ENCODE peak calls at places on chromosomes 2 and 18, in eight cellular contexts. J is activated CD4-positive, alpha-beta T cell treated with anti-CD3 and anti-CD28 coated beads, Interleukin-2, amount 50 U/mL, for 1 hour; M is A172; W is C1 segment of cervical spinal cord; R is ureter; V is NCI-H748 treated with DMSO at 0.1 percent for 48 hours; O is renal cortical epithelial cell; A is WTC11. I is an unnamed sample.

GRCh38 chr18:22169889-22170420 is 566 bp downstream of the GATA6 start:
- DNase-seq in J (no peak), M (peak), W (no peak), R (no peak), V (no peak), O (peak), A (peak), I (peak)

GRCh38 chr2:55010149-55010591 is 40.1 kb downstream of the RTN4 start:
- DNase-seq in J (peak), M (peak), W (no peak), R (peak), V (no peak), O (peak), A (no peak), I (no peak)

GRCh38 chr2:12031871-12032270 is 285.4 kb downstream of the LPIN1 start:
- DNase-seq in J (no peak), M (no peak), W (no peak), R (no peak), V (no peak), O (no peak), A (no peak), I (no peak)

GRCh38 chr2:216181351-216181750 is 72.2 kb downstream of the XRCC5 start:
- DNase-seq in J (no peak), M (peak), W (no peak), R (no peak), V (no peak), O (no peak), A (no peak), I (no peak)

GRCh38 chr2:165953306-165953654 is 296 bp downstream of the TTC21B start:
- DNase-seq in J (no peak), M (no peak), W (no peak), R (no peak), V (peak), O (peak), A (no peak), I (no peak)

GRCh38 chr2:54054271-54054670 is 61.1 kb upstream of the ACYP2 start:
- DNase-seq in J (no peak), M (no peak), W (no peak), R (no peak), V (no peak), O (no peak), A (no peak), I (no peak)

GRCh38 chr18:58578321-58578720 is 50.6 kb downstream of the ALPK2 start:
- DNase-seq in J (no peak), M (no peak), W (no peak), R (no peak), V (no peak), O (no peak), A (no peak), I (no peak)

GRCh38 chr2:234279646-234280045 is 217.2 kb downstream of the ARL4C start:
- DNase-seq in J (no peak), M (no peak), W (no peak), R (no peak), V (no peak), O (no peak), A (no peak), I (no peak)

GRCh38 chr2:190972846-190973245 is 41.1 kb downstream of the STAT1 start:
- DNase-seq in J (no peak), M (no peak), W (no peak), R (no peak), V (no peak), O (no peak), A (no peak), I (no peak)

GRCh38 chr2:98896416-98896815 is 39.6 kb downstream of the CRACDL start:
- DNase-seq in J (no peak), M (no peak), W (no peak), R (peak), V (no peak), O (no peak), A (no peak), I (no peak)

GRCh38 chr2:226726546-226726945 is 73.1 kb downstream of the IRS1 start:
- DNase-seq in J (no peak), M (peak), W (no peak), R (no peak), V (no peak), O (no peak), A (no peak), I (no peak)

GRCh38 chr2:30234180-30234971 is 3.0 kb downstream of the LBH start:
- DNase-seq in J (no peak), M (peak), W (no peak), R (peak), V (no peak), O (peak), A (no peak), I (peak)

GRCh38 chr18:75581336-75582121 is 154.0 kb upstream of the SMIM21 start:
- DNase-seq in J (no peak), M (no peak), W (no peak), R (no peak), V (no peak), O (no peak), A (no peak), I (no peak)

GRCh38 chr18:34643982-34644381 is 66.1 kb upstream of the DTNA start:
- DNase-seq in J (no peak), M (no peak), W (no peak), R (no peak), V (no peak), O (no peak), A (no peak), I (no peak)

GRCh38 chr2:227655454-227655853 is 11.2 kb upstream of the SCYGR5 start:
- DNase-seq in J (no peak), M (peak), W (no peak), R (no peak), V (no peak), O (peak), A (no peak), I (no peak)

GRCh38 chr2:238127165-238128060 is 11.1 kb upstream of the KLHL30 start:
- DNase-seq in J (no peak), M (no peak), W (no peak), R (peak), V (no peak), O (peak), A (no peak), I (peak)

GRCh38 chr18:71116535-71116934 is 827.7 kb downstream of the SOCS6 start:
- DNase-seq in J (no peak), M (no peak), W (no peak), R (peak), V (peak), O (no peak), A (no peak), I (no peak)

GRCh38 chr18:42255908-42256765 is 301.1 kb downstream of the PIK3C3 start:
- DNase-seq in J (no peak), M (no peak), W (no peak), R (no peak), V (no peak), O (no peak), A (no peak), I (no peak)

GRCh38 chr2:238638100-238638981 is 209.5 kb upstream of the TWIST2 start:
- DNase-seq in J (no peak), M (no peak), W (no peak), R (peak), V (no peak), O (no peak), A (no peak), I (no peak)

GRCh38 chr2:239721991-239722759 is 303.0 kb downstream of the NDUFA10 start:
- DNase-seq in J (no peak), M (no peak), W (no peak), R (peak), V (no peak), O (no peak), A (no peak), I (peak)

GRCh38 chr2:121205321-121205942 is 79.6 kb downstream of the TFCP2L1 start:
- DNase-seq in J (no peak), M (no peak), W (no peak), R (peak), V (no peak), O (peak), A (no peak), I (no peak)

GRCh38 chr2:101697794-101698418 is 399 bp downstream of the MAP4K4 start:
- DNase-seq in J (no peak), M (no peak), W (no peak), R (no peak), V (no peak), O (no peak), A (no peak), I (peak)

GRCh38 chr2:102048465-102048864 is 56.7 kb downstream of the IL1R2 start:
- DNase-seq in J (no peak), M (no peak), W (no peak), R (no peak), V (no peak), O (peak), A (no peak), I (no peak)

GRCh38 chr2:46386763-46387162 is 89.6 kb downstream of the EPAS1 start:
- DNase-seq in J (no peak), M (no peak), W (no peak), R (no peak), V (no peak), O (no peak), A (no peak), I (no peak)

GRCh38 chr2:109282865-109283264 is 153.9 kb downstream of the SH3RF3 start:
- DNase-seq in J (no peak), M (no peak), W (no peak), R (no peak), V (no peak), O (no peak), A (no peak), I (no peak)

GRCh38 chr18:79478484-79479113 is 82.9 kb downstream of the NFATC1 start:
- DNase-seq in J (no peak), M (no peak), W (no peak), R (no peak), V (no peak), O (no peak), A (peak), I (no peak)

GRCh38 chr2:236498369-236498768 is 71.3 kb upstream of the ACKR3 start:
- DNase-seq in J (no peak), M (peak), W (no peak), R (no peak), V (no peak), O (peak), A (no peak), I (no peak)

GRCh38 chr18:848062-848795 is 36.2 kb upstream of the YES1 start:
- DNase-seq in J (no peak), M (no peak), W (no peak), R (no peak), V (no peak), O (peak), A (no peak), I (no peak)

GRCh38 chr2:197198890-197199289 is 111.7 kb downstream of the ANKRD44 start:
- DNase-seq in J (peak), M (no peak), W (no peak), R (peak), V (no peak), O (no peak), A (no peak), I (no peak)

GRCh38 chr2:230908595-230909191 is 16.3 kb downstream of the GPR55 start:
- DNase-seq in J (no peak), M (peak), W (no peak), R (no peak), V (no peak), O (peak), A (no peak), I (peak)

GRCh38 chr2:171703574-171704347 is 16.5 kb downstream of the DYNC1I2 start:
- DNase-seq in J (no peak), M (peak), W (no peak), R (no peak), V (peak), O (peak), A (no peak), I (no peak)